ENCODE peak calls at places on chromosome 13, in nine cellular contexts. V is right lobe of liver, Y is mucosa of descending colon, G is testis, W is suprapubic skin, X is GM12865, Z is fibroblast of pulmonary artery, D is cardiac muscle cell, Q is astrocyte of the spinal cord. L is an unnamed sample.
A peak's percentile ranks its signal among the peaks of the same experiment; 100 is the strongest.

GRCh38 chr13:25752957-25753540 is 298.8 kb downstream of the SHISA2 start:
- DNase-seq in V (no peak), Y (peak; percentile 35), G (peak; percentile 44), W (no peak), X (no peak), Z (peak; percentile 78), D (no peak), Q (peak; percentile 95), L (no peak)

GRCh38 chr13:76086729-76087128 is 450.6 kb downstream of the LMO7 start:
- DNase-seq in V (no peak), Y (no peak), G (no peak), W (no peak), X (no peak), Z (no peak), D (no peak), Q (no peak), L (no peak)

GRCh38 chr13:35621989-35622388 is 145.5 kb upstream of the MAB21L1 start:
- DNase-seq in V (no peak), Y (no peak), G (no peak), W (no peak), X (no peak), Z (peak; percentile 35), D (no peak), Q (no peak), L (peak; percentile 26)

GRCh38 chr13:105971720-105972119 is 563.7 kb downstream of the EFNB2 start:
- DNase-seq in V (no peak), Y (no peak), G (no peak), W (no peak), X (no peak), Z (no peak), D (no peak), Q (no peak), L (no peak)

GRCh38 chr13:110287031-110287828 is 19.7 kb downstream of the COL4A1 start:
- DNase-seq in V (no peak), Y (no peak), G (no peak), W (no peak), X (no peak), Z (no peak), D (peak; percentile 28), Q (no peak), L (no peak)

GRCh38 chr13:64088491-64088890 is 2672.8 kb upstream of the PCDH20 start:
- DNase-seq in V (no peak), Y (no peak), G (no peak), W (no peak), X (no peak), Z (no peak), D (no peak), Q (no peak), L (no peak)

GRCh38 chr13:111119966-111120365 is 4.9 kb downstream of the ARHGEF7 start:
- DNase-seq in V (no peak), Y (no peak), G (no peak), W (no peak), X (no peak), Z (no peak), D (no peak), Q (peak; percentile 26), L (no peak)

GRCh38 chr13:76879211-76879875 is 6.9 kb downstream of the KCTD12 start:
- DNase-seq in V (peak; percentile 65), Y (peak; percentile 47), G (peak; percentile 40), W (peak; percentile 84), X (peak; percentile 81), Z (peak; percentile 96), D (no peak), Q (peak; percentile 70), L (no peak)

GRCh38 chr13:46639033-46639981 is 86.3 kb downstream of the LRCH1 start:
- DNase-seq in V (no peak), Y (no peak), G (no peak), W (no peak), X (peak; percentile 69), Z (no peak), D (peak; percentile 46), Q (no peak), L (no peak)

GRCh38 chr13:26425439-26426358 is 131.8 kb upstream of the WASF3 start:
- DNase-seq in V (no peak), Y (peak; percentile 30), G (no peak), W (no peak), X (no peak), Z (peak; percentile 3), D (no peak), Q (peak; percentile 8), L (no peak)

GRCh38 chr13:35016362-35017148 is 74.5 kb downstream of the NBEA start:
- DNase-seq in V (no peak), Y (no peak), G (no peak), W (no peak), X (no peak), Z (no peak), D (no peak), Q (no peak), L (no peak)

GRCh38 chr13:36965767-36966166 is 33.4 kb downstream of the ALG5 start:
- DNase-seq in V (no peak), Y (no peak), G (no peak), W (no peak), X (no peak), Z (peak; percentile 86), D (no peak), Q (peak; percentile 80), L (no peak)

GRCh38 chr13:111121421-111121820 is 6.3 kb downstream of the ARHGEF7 start:
- DNase-seq in V (no peak), Y (no peak), G (no peak), W (no peak), X (no peak), Z (no peak), D (no peak), Q (no peak), L (no peak)

GRCh38 chr13:52846567-52847321 is 1.7 kb downstream of the PCDH8 start:
- DNase-seq in V (no peak), Y (peak; percentile 72), G (peak; percentile 83), W (no peak), X (no peak), Z (peak; percentile 22), D (peak; percentile 90), Q (no peak), L (no peak)
- TF ChIP-seq CTCF in V (no peak), Y (no peak), G (peak; percentile 49), W (peak; percentile 53), X (no peak), Z (peak; percentile 18), D (peak; percentile 52), Q (peak; percentile 40), L (no peak)

DNA sequence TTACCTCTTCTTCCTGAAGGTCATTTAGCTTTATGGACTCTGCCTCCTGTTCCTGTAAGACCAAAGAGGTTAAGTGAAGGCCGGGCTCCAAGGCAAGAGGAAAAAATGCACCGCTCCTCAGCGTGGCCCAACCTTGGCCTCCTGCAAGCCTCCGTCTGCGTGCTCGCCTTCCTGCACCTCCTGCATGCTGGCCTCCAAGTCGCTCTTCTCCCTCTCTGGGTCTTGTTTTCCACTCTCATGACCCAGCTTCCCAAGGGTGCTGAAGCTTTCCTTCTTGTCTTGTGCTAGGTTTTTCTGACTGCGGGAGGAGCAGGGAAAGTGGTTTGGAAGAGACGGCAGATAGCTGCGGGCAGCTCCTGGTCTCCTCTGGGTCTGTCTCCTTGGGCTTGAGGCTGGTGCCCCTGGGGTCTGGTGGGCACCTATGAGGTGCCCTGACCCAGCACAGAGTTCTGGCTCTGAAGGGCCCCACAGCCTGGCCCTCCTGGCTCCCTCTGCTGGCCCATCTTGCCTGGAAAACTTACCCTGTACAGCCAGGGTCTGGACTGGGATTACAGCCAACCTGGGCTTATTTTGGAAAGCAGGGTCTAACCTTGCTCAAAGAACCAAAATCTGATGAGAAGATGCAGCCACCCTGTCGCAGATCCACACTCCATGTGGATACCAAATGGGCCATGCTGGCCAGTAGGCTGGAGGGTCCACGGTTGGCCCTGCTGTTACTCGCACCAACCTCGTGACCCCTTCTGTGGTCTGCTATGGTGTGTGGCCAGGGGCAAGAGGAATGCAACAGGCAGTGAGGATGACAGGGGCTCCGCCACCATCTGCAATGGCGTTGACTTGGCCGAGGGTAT is 5.2 kb downstream of the C13orf46 start:
- DNase-seq in V (peak; percentile 41), Y (no peak), G (no peak), W (peak; percentile 55), X (no peak), Z (no peak), D (no peak), Q (no peak), L (peak; percentile 6)
- H3K4me3 ChIP-seq in V (no peak overlapping the region), Y (no peak overlapping the region), G (no peak overlapping the region), W (no peak overlapping the region), X (no peak overlapping the region), Z (no peak overlapping the region), D (no peak overlapping the region), Q (no peak overlapping the region), L (no peak overlapping the region)

GRCh38 chr13:97743946-97744345 is 209.5 kb upstream of the IPO5 start:
- DNase-seq in V (no peak), Y (no peak), G (no peak), W (no peak), X (no peak), Z (peak; percentile 63), D (no peak), Q (peak; percentile 9), L (no peak)

GRCh38 chr13:97751477-97751876 is 202.0 kb upstream of the IPO5 start:
- DNase-seq in V (no peak), Y (no peak), G (no peak), W (no peak), X (no peak), Z (no peak), D (no peak), Q (no peak), L (no peak)

GRCh38 chr13:97753269-97753668 is 200.2 kb upstream of the IPO5 start:
- DNase-seq in V (no peak), Y (no peak), G (no peak), W (no peak), X (no peak), Z (no peak), D (no peak), Q (no peak), L (no peak)

GRCh38 chr13:97753942-97754670 is 199.4 kb upstream of the IPO5 start:
- DNase-seq in V (no peak), Y (no peak), G (no peak), W (no peak), X (no peak), Z (no peak), D (no peak), Q (no peak), L (no peak)

GRCh38 chr13:97749174-97749573 is 204.3 kb upstream of the IPO5 start:
- DNase-seq in V (no peak), Y (no peak), G (peak; percentile 25), W (no peak), X (peak; percentile 19), Z (peak; percentile 39), D (no peak), Q (no peak), L (no peak)
- TF ChIP-seq CTCF in V (no peak), Y (no peak), G (no peak), W (no peak), X (peak; percentile 3), Z (peak; percentile 23), D (peak; percentile 25), Q (no peak), L (peak; percentile 32)

DNA sequence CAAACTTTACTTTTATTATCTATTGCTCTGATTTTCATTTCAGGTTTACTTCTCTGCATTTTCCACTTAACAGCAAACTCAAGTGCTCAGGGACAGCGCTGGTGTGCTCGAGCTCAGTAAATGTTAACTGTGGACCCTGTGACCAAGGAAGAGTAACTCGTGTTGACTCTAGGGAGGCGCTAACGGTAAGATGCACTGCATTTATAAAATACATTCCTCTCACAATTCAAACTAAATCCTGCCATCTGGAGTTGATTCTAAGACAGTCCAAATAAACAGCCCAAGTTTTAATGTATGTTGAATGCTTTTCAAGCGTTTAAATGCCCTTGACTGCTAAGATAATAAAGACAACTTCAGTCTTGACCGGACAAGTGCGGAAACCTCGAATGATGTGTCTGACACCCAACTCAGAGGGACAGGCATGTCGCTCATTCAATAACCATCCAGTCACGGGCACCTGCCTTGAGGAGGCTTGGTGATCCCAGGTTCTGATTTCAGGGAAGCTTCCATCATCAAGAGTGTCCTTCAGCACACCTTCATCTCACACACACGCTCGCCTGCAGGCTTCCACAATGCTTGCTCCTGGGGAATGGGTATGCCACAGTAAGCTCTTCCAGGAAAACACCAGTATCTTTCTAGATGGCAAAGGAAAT is 93.1 kb downstream of the STK24 start:
- DNase-seq in V (no peak), Y (no peak), G (no peak), W (peak; percentile 57), X (no peak), Z (no peak), D (no peak), Q (no peak), L (no peak)
- H3K4me3 ChIP-seq in V (no peak overlapping the region), Y (no peak overlapping the region), G (no peak overlapping the region), W (peak overlapping the region; percentile 2), X (no peak overlapping the region), Z (no peak overlapping the region), D (no peak overlapping the region), Q (no peak overlapping the region), L (no peak overlapping the region)

L was measured in BE2C.